ENCODE peak calls at places on chromosome 1, in eight cellular contexts. One of them, this sample, is unnamed.

GRCh38 chr1:66217021-66217420 is 316.9 kb upstream of the SGIP1 start:
- DNase-seq in fibroblast of mammary gland: peak; percentile 92
- DNase-seq in IMR-90: peak; percentile 79
- DNase-seq in psoas muscle: no peak
- DNase-seq in stomach: no peak
- DNase-seq in BE2C: no peak
- DNase-seq in CD8-positive, alpha-beta T cell: no peak
- DNase-seq in fibroblast of lung: peak; percentile 90
- DNase-seq in this sample: peak; percentile 65

GRCh38 chr1:65955503-65955902 is 162.8 kb downstream of the PDE4B start:
- DNase-seq in IMR-90: no peak
- DNase-seq in psoas muscle: no peak
- DNase-seq in stomach: no peak
- DNase-seq in fibroblast of mammary gland: no peak
- DNase-seq in BE2C: no peak
- DNase-seq in fibroblast of lung: no peak
- DNase-seq in CD8-positive, alpha-beta T cell: no peak
- DNase-seq in this sample: no peak

GRCh38 chr1:88276158-88276557 is 407.9 kb upstream of the PKN2 start:
- DNase-seq in IMR-90: peak; percentile 56
- DNase-seq in BE2C: no peak
- DNase-seq in fibroblast of mammary gland: peak; percentile 43
- DNase-seq in fibroblast of lung: peak; percentile 89
- DNase-seq in psoas muscle: no peak
- DNase-seq in stomach: no peak
- DNase-seq in CD8-positive, alpha-beta T cell: no peak
- DNase-seq in this sample: peak; percentile 5

GRCh38 chr1:38140025-38140487 is 93.5 kb upstream of the POU3F1 start:
- DNase-seq in fibroblast of lung: peak; percentile 48
- DNase-seq in fibroblast of mammary gland: no peak
- DNase-seq in BE2C: no peak
- DNase-seq in IMR-90: peak; percentile 24
- DNase-seq in stomach: no peak
- DNase-seq in CD8-positive, alpha-beta T cell: no peak
- DNase-seq in psoas muscle: no peak
- DNase-seq in this sample: peak; percentile 8

GRCh38 chr1:145961425-145962156 is 2.8 kb downstream of the ANKRD34A start:
- DNase-seq in fibroblast of lung: no peak
- DNase-seq in IMR-90: no peak
- DNase-seq in BE2C: peak; percentile 35
- DNase-seq in psoas muscle: peak; percentile 63
- DNase-seq in CD8-positive, alpha-beta T cell: peak; percentile 62
- DNase-seq in stomach: no peak
- DNase-seq in fibroblast of mammary gland: no peak
- DNase-seq in this sample: no peak

GRCh38 chr1:1000357-1001056 is 610 bp upstream of the HES4 start:
- DNase-seq in IMR-90: peak; percentile 89
- DNase-seq in stomach: peak; percentile 80
- DNase-seq in psoas muscle: peak; percentile 74
- DNase-seq in fibroblast of mammary gland: peak; percentile 82
- DNase-seq in fibroblast of lung: peak; percentile 77
- DNase-seq in BE2C: peak; percentile 48
- DNase-seq in CD8-positive, alpha-beta T cell: peak; percentile 63
- DNase-seq in this sample: peak; percentile 92

GRCh38 chr1:55337801-55338447 is 122.8 kb upstream of the USP24 start:
- DNase-seq in IMR-90: peak; percentile 79
- DNase-seq in psoas muscle: no peak
- DNase-seq in fibroblast of mammary gland: peak; percentile 82
- DNase-seq in fibroblast of lung: peak; percentile 58
- DNase-seq in CD8-positive, alpha-beta T cell: no peak
- DNase-seq in stomach: no peak
- DNase-seq in BE2C: peak; percentile 14
- DNase-seq in this sample: peak; percentile 77

GRCh38 chr1:14732726-14733052 is 134.2 kb downstream of the KAZN start:
- DNase-seq in CD8-positive, alpha-beta T cell: no peak
- DNase-seq in fibroblast of lung: no peak
- DNase-seq in IMR-90: no peak
- DNase-seq in fibroblast of mammary gland: no peak
- DNase-seq in BE2C: no peak
- DNase-seq in stomach: no peak
- DNase-seq in psoas muscle: no peak
- DNase-seq in this sample: no peak

GRCh38 chr1:100188617-100189016 is 10.6 kb upstream of the LRRC39 start:
- DNase-seq in psoas muscle: no peak
- DNase-seq in fibroblast of mammary gland: peak; percentile 76
- DNase-seq in stomach: no peak
- DNase-seq in fibroblast of lung: peak; percentile 96
- DNase-seq in IMR-90: peak; percentile 73
- DNase-seq in CD8-positive, alpha-beta T cell: no peak
- DNase-seq in BE2C: peak; percentile 73
- DNase-seq in this sample: peak; percentile 66

GRCh38 chr1:24111998-24112380 is at the start of gene MYOM3:
- DNase-seq in fibroblast of mammary gland: no peak
- DNase-seq in IMR-90: no peak
- DNase-seq in stomach: no peak
- DNase-seq in CD8-positive, alpha-beta T cell: no peak
- DNase-seq in BE2C: no peak
- DNase-seq in psoas muscle: no peak
- DNase-seq in fibroblast of lung: peak; percentile 28
- DNase-seq in this sample: no peak

GRCh38 chr1:233639611-233640010 is 25.7 kb downstream of the KCNK1 start:
- DNase-seq in fibroblast of lung: peak; percentile 73
- DNase-seq in CD8-positive, alpha-beta T cell: no peak
- DNase-seq in BE2C: no peak
- DNase-seq in fibroblast of mammary gland: peak; percentile 70
- DNase-seq in psoas muscle: no peak
- DNase-seq in stomach: no peak
- DNase-seq in IMR-90: peak; percentile 9
- DNase-seq in this sample: no peak

DNA sequence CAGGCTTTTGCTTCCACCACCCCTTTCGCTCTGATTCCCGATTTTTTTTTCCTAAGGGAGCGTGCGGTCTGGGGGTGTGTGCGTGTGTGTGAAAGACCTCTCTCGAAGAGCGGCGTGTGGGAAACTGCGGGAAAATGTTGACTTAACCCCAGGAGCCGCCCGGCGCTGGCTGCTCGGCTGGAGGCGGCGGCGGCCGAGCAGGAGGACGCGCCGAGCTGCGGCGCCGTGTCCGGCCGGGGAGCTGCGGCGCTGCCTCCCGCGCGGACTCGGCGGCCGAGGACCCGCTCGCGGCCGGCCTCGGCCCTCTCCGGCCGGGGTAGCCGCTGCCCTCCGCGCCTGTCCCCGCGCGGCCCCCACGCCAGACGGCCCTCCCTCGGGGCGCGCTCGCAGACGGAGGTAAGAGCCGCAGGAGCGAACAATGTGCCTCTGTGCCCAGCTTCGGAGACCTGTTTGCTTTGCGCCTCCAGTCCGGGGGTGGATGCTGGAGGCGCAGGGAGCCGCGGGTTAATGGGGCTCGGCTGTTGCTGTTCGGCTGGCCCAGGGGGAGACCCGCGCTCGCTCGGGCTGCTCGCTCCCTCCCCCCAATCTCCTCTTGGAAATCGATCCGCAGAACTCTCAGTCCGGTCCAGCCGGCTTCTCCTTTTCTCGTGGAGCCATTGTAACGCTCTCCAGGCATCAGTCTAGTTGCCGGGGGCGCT is 1.2 kb downstream of the ADGRL2 start:
- DNase-seq in BE2C: peak; percentile 32
- DNase-seq in stomach: peak; percentile 39
- DNase-seq in psoas muscle: peak; percentile 23
- DNase-seq in fibroblast of mammary gland: peak; percentile 57
- DNase-seq in CD8-positive, alpha-beta T cell: no peak
- DNase-seq in fibroblast of lung: peak; percentile 58
- DNase-seq in IMR-90: peak; percentile 40
- DNase-seq in this sample: peak; percentile 48
- H3K4me3 ChIP-seq in BE2C: peak overlapping the region; percentile 82
- H3K4me3 ChIP-seq in stomach: peak overlapping the region; percentile 92
- H3K4me3 ChIP-seq in psoas muscle: peak overlapping the region; percentile 79
- H3K4me3 ChIP-seq in fibroblast of mammary gland: peak overlapping the region; percentile 73
- H3K4me3 ChIP-seq in CD8-positive, alpha-beta T cell: no peak overlapping the region
- H3K4me3 ChIP-seq in fibroblast of lung: peak overlapping the region; percentile 87
- H3K4me3 ChIP-seq in IMR-90: peak overlapping the region; percentile 55
- H3K4me3 ChIP-seq in this sample: peak overlapping the region; percentile 70

GRCh38 chr1:50959303-50959912 is 659 bp downstream of the FAF1 start:
- DNase-seq in stomach: no peak
- DNase-seq in IMR-90: peak; percentile 37
- DNase-seq in fibroblast of mammary gland: peak; percentile 46
- DNase-seq in psoas muscle: no peak
- DNase-seq in fibroblast of lung: peak; percentile 53
- DNase-seq in BE2C: no peak
- DNase-seq in CD8-positive, alpha-beta T cell: no peak
- DNase-seq in this sample: peak; percentile 33

GRCh38 chr1:50959913-50960844 is at the start of gene FAF1:
- DNase-seq in fibroblast of mammary gland: peak; percentile 95
- DNase-seq in fibroblast of lung: peak; percentile 96
- DNase-seq in CD8-positive, alpha-beta T cell: peak; percentile 99
- DNase-seq in BE2C: peak; percentile 93
- DNase-seq in IMR-90: peak; percentile 95
- DNase-seq in psoas muscle: peak; percentile 97
- DNase-seq in stomach: peak; percentile 98
- DNase-seq in this sample: peak; percentile 97

GRCh38 chr1:50949286-50949982 is 10.6 kb downstream of the FAF1 start:
- DNase-seq in BE2C: no peak
- DNase-seq in IMR-90: no peak
- DNase-seq in fibroblast of lung: no peak
- DNase-seq in fibroblast of mammary gland: peak; percentile 2
- DNase-seq in CD8-positive, alpha-beta T cell: no peak
- DNase-seq in psoas muscle: no peak
- DNase-seq in stomach: no peak
- DNase-seq in this sample: no peak

GRCh38 chr1:50950396-50950795 is 9.7 kb downstream of the FAF1 start:
- DNase-seq in CD8-positive, alpha-beta T cell: no peak
- DNase-seq in fibroblast of mammary gland: no peak
- DNase-seq in psoas muscle: no peak
- DNase-seq in fibroblast of lung: no peak
- DNase-seq in stomach: no peak
- DNase-seq in BE2C: no peak
- DNase-seq in IMR-90: no peak
- DNase-seq in this sample: no peak

DNA sequence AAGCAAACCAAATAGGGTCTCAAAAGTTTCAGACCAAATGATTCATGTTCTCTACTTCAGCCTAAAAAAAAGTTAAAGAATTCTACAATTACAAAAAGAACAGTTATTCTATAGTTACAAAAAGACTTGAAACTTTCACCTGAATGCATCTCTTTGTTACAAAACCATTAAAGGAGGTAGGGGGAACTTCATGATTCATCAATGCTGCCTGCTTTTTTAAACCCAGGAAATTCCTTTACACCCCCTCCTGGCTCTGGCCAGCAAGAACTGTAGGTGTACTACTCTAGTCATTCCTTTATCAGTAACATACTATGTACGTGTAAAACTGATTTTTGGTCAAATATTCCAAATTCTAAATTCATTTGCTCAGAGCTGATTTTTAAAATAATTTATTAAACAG is 5.0 kb downstream of the FAF1 start:
- DNase-seq in stomach: no peak
- DNase-seq in BE2C: no peak
- DNase-seq in IMR-90: no peak
- DNase-seq in fibroblast of mammary gland: no peak
- DNase-seq in fibroblast of lung: peak; percentile 65
- DNase-seq in CD8-positive, alpha-beta T cell: no peak
- DNase-seq in psoas muscle: no peak
- DNase-seq in this sample: no peak
- H3K4me3 ChIP-seq in stomach: no peak overlapping the region
- H3K4me3 ChIP-seq in BE2C: no peak overlapping the region
- H3K4me3 ChIP-seq in IMR-90: no peak overlapping the region
- H3K4me3 ChIP-seq in fibroblast of mammary gland: no peak overlapping the region
- H3K4me3 ChIP-seq in fibroblast of lung: no peak overlapping the region
- H3K4me3 ChIP-seq in CD8-positive, alpha-beta T cell: no peak overlapping the region
- H3K4me3 ChIP-seq in psoas muscle: no peak overlapping the region
- H3K4me3 ChIP-seq in this sample: no peak overlapping the region

DNA sequence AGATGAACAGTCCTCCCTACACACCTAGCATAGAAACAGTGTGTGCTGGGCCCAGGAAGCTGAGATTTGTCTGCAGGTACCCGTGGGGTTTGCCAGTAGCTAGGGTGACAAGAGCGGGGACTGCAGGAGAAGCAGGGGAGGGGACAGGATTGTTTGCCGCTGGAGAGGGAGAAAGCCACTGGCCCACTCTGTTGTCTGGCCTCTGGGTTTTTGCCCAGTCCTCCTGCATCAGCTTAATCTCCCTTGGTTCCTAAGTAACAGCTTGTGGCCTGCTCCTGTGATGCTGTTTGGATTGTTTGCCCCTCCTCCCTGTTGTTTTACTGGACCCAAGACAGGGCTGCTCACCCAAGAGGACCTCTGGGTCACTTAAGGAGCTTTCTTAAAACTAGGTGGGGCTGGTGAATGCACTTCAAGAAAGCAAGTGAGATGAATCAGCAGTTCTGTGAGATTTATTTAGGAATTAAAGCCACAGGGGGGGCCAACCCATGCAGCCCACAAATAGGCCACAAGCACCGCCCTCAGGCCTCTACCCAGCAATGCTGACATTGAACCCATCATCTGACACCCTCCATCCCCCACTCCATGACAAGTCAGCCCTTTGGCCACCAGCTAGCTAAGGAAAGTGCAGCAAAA is 142.8 kb downstream of the ZZZ3 start:
- DNase-seq in CD8-positive, alpha-beta T cell: no peak
- DNase-seq in IMR-90: peak; percentile 81
- DNase-seq in stomach: no peak
- DNase-seq in BE2C: peak; percentile 15
- DNase-seq in psoas muscle: no peak
- DNase-seq in fibroblast of lung: peak; percentile 90
- DNase-seq in fibroblast of mammary gland: peak; percentile 99
- DNase-seq in this sample: peak; percentile 86
- H3K4me3 ChIP-seq in CD8-positive, alpha-beta T cell: no peak overlapping the region
- H3K4me3 ChIP-seq in IMR-90: no peak overlapping the region
- H3K4me3 ChIP-seq in stomach: no peak overlapping the region
- H3K4me3 ChIP-seq in BE2C: no peak overlapping the region
- H3K4me3 ChIP-seq in psoas muscle: no peak overlapping the region
- H3K4me3 ChIP-seq in fibroblast of lung: peak overlapping the region; percentile 2
- H3K4me3 ChIP-seq in fibroblast of mammary gland: peak overlapping the region; percentile 23
- H3K4me3 ChIP-seq in this sample: no peak overlapping the region

DNA sequence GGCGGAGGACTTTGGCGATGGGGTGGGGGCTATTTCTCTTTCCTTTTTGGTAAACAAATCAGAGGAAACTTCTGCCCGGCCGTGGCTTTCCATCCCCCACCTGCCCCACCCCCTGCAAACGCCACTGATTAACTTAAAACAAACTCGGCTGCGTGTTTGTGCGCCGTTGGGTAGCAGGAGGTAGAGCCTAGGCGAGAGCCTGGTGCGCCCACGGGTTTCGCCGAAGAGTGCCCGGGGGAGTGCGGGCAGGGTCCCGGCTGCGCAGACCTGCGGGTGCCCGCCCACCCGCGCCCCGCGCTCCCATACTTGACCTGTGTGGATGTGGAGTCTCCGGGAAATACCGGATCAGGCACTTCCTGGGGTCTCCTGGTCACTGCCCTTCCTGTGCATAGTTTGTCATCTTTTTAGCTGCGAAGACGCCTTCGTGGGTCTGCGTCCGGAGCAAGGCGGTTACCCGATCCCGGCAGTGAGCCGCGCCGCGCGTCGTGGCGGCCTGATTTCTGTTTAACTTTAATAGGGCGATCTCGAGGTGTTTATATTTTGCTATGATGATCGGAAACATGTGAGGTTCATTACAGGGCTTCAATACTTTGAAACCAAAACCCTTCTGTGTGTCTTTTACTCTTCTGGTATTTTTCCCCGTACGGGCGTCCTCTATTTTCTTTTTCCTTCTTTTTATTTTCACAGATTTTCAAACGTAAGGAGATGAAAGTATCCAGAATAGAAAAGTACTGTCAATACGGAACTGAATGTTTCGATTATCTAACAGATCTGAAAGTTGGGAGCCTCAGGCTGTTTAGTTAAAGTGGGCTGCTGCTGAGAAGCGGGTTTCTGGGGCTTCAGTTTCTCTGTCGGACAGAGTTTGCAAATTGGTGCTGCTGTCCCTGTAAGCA is 15.2 kb downstream of the NR5A2 start:
- DNase-seq in IMR-90: no peak
- DNase-seq in psoas muscle: no peak
- DNase-seq in stomach: no peak
- DNase-seq in fibroblast of lung: no peak
- DNase-seq in fibroblast of mammary gland: no peak
- DNase-seq in CD8-positive, alpha-beta T cell: no peak
- DNase-seq in BE2C: no peak
- DNase-seq in this sample: no peak
- H3K4me3 ChIP-seq in IMR-90: peak overlapping the region; percentile 56
- H3K4me3 ChIP-seq in psoas muscle: peak overlapping the region; percentile 50
- H3K4me3 ChIP-seq in stomach: peak overlapping the region; percentile 43
- H3K4me3 ChIP-seq in fibroblast of lung: peak overlapping the region; percentile 61
- H3K4me3 ChIP-seq in fibroblast of mammary gland: no peak overlapping the region
- H3K4me3 ChIP-seq in CD8-positive, alpha-beta T cell: no peak overlapping the region
- H3K4me3 ChIP-seq in BE2C: no peak overlapping the region
- H3K4me3 ChIP-seq in this sample: peak overlapping the region; percentile 32